ENCODE peak calls at places on chromosomes 4 and X, in seven cellular contexts. One of them, this sample, is unnamed.

GRCh38 chr4:18608910-18609525 is 587.5 kb upstream of the LCORL start:
- DNase-seq in CD8-positive, alpha-beta T cell: no peak
- DNase-seq in aorta: no peak
- DNase-seq in stomach: no peak
- DNase-seq in ovary: no peak
- DNase-seq in CD4-positive, alpha-beta memory T cell: no peak
- DNase-seq in hepatocyte: no peak
- DNase-seq in this sample: no peak

GRCh38 chr4:155964016-155964891 is 10.6 kb upstream of the CTSO start:
- DNase-seq in CD8-positive, alpha-beta T cell: no peak
- DNase-seq in aorta: no peak
- DNase-seq in stomach: no peak
- DNase-seq in ovary: no peak
- DNase-seq in CD4-positive, alpha-beta memory T cell: no peak
- DNase-seq in hepatocyte: no peak
- DNase-seq in this sample: no peak

GRCh38 chr4:74794341-74794801 is at the start of gene BTC:
- DNase-seq in CD8-positive, alpha-beta T cell: no peak
- DNase-seq in aorta: peak; percentile 77
- DNase-seq in stomach: peak; percentile 77
- DNase-seq in ovary: peak; percentile 39
- DNase-seq in CD4-positive, alpha-beta memory T cell: no peak
- DNase-seq in hepatocyte: peak; percentile 49
- DNase-seq in this sample: no peak

GRCh38 chr4:146334862-146335449 is 120.6 kb downstream of the REELD1 start:
- DNase-seq in CD8-positive, alpha-beta T cell: no peak
- DNase-seq in aorta: no peak
- DNase-seq in stomach: no peak
- DNase-seq in ovary: no peak
- DNase-seq in CD4-positive, alpha-beta memory T cell: no peak
- DNase-seq in hepatocyte: no peak
- DNase-seq in this sample: no peak

GRCh38 chr4:139419388-139419914 is 34.5 kb upstream of the RAB33B start:
- DNase-seq in CD8-positive, alpha-beta T cell: no peak
- DNase-seq in aorta: no peak
- DNase-seq in stomach: no peak
- DNase-seq in ovary: no peak
- DNase-seq in CD4-positive, alpha-beta memory T cell: no peak
- DNase-seq in hepatocyte: peak; percentile 19
- DNase-seq in this sample: peak; percentile 34

GRCh38 chr4:176635372-176636261 is 157.1 kb downstream of the VEGFC start:
- DNase-seq in CD8-positive, alpha-beta T cell: no peak
- DNase-seq in aorta: no peak
- DNase-seq in stomach: no peak
- DNase-seq in ovary: no peak
- DNase-seq in CD4-positive, alpha-beta memory T cell: no peak
- DNase-seq in hepatocyte: peak; percentile 18
- DNase-seq in this sample: no peak

GRCh38 chr4:87260477-87260876 is 40.1 kb upstream of the KLHL8 start:
- DNase-seq in CD8-positive, alpha-beta T cell: no peak
- DNase-seq in aorta: no peak
- DNase-seq in stomach: no peak
- DNase-seq in ovary: no peak
- DNase-seq in CD4-positive, alpha-beta memory T cell: no peak
- DNase-seq in hepatocyte: no peak
- DNase-seq in this sample: no peak

GRCh38 chrX:119698835-119699234 is 5.9 kb upstream of the SEPTIN6 start:
- DNase-seq in CD8-positive, alpha-beta T cell: no peak
- DNase-seq in aorta: no peak
- DNase-seq in stomach: no peak
- DNase-seq in ovary: no peak
- DNase-seq in CD4-positive, alpha-beta memory T cell: no peak
- DNase-seq in hepatocyte: peak; percentile 79
- DNase-seq in this sample: no peak

GRCh38 chr4:164379694-164380093 is 374.2 kb upstream of the SMIM31 start:
- DNase-seq in CD8-positive, alpha-beta T cell: no peak
- DNase-seq in aorta: no peak
- DNase-seq in stomach: no peak
- DNase-seq in ovary: no peak
- DNase-seq in CD4-positive, alpha-beta memory T cell: no peak
- DNase-seq in hepatocyte: no peak
- DNase-seq in this sample: no peak

GRCh38 chr4:163762756-163763155 is 268.3 kb downstream of the TMA16 start:
- DNase-seq in CD8-positive, alpha-beta T cell: no peak
- DNase-seq in aorta: no peak
- DNase-seq in stomach: no peak
- DNase-seq in ovary: no peak
- DNase-seq in CD4-positive, alpha-beta memory T cell: no peak
- DNase-seq in hepatocyte: no peak
- DNase-seq in this sample: no peak

GRCh38 chrX:108025954-108026616 is 18.8 kb upstream of the VSIG1 start:
- DNase-seq in CD8-positive, alpha-beta T cell: no peak
- DNase-seq in aorta: no peak
- DNase-seq in stomach: no peak
- DNase-seq in ovary: no peak
- DNase-seq in CD4-positive, alpha-beta memory T cell: peak; percentile 23
- DNase-seq in hepatocyte: no peak
- DNase-seq in this sample: no peak

GRCh38 chr4:73976716-73977115 is 5.1 kb downstream of the PF4 start:
- DNase-seq in CD8-positive, alpha-beta T cell: no peak
- DNase-seq in aorta: no peak
- DNase-seq in stomach: no peak
- DNase-seq in ovary: no peak
- DNase-seq in CD4-positive, alpha-beta memory T cell: no peak
- DNase-seq in hepatocyte: no peak
- DNase-seq in this sample: no peak

GRCh38 chr4:40630335-40631021 is 814 bp upstream of the RBM47 start:
- DNase-seq in CD8-positive, alpha-beta T cell: no peak
- DNase-seq in aorta: no peak
- DNase-seq in stomach: peak; percentile 87
- DNase-seq in ovary: peak; percentile 55
- DNase-seq in CD4-positive, alpha-beta memory T cell: no peak
- DNase-seq in hepatocyte: peak; percentile 69
- DNase-seq in this sample: no peak

GRCh38 chr4:84482564-84483563 is 16.2 kb downstream of the NKX6-1 start:
- DNase-seq in CD8-positive, alpha-beta T cell: no peak
- DNase-seq in aorta: peak; percentile 77
- DNase-seq in stomach: no peak
- DNase-seq in ovary: no peak
- DNase-seq in CD4-positive, alpha-beta memory T cell: no peak
- DNase-seq in hepatocyte: no peak
- DNase-seq in this sample: no peak
- H3K27me3 ChIP-seq in CD8-positive, alpha-beta T cell: peaks cover 39% of the 10 kb centered on the region
- H3K27me3 ChIP-seq in aorta: no peaks in the 10 kb centered on the region
- H3K27me3 ChIP-seq in stomach: peaks cover 100% of the 10 kb centered on the region
- H3K27me3 ChIP-seq in ovary: no peaks in the 10 kb centered on the region
- H3K27me3 ChIP-seq in CD4-positive, alpha-beta memory T cell: peaks cover 26% of the 10 kb centered on the region
- H3K27me3 ChIP-seq in hepatocyte: peaks cover 100% of the 10 kb centered on the region
- H3K27me3 ChIP-seq in this sample: no peaks in the 10 kb centered on the region

GRCh38 chr4:161486454-161486853 is 677.3 kb downstream of the FSTL5 start:
- DNase-seq in CD8-positive, alpha-beta T cell: no peak
- DNase-seq in aorta: no peak
- DNase-seq in stomach: no peak
- DNase-seq in ovary: no peak
- DNase-seq in CD4-positive, alpha-beta memory T cell: no peak
- DNase-seq in hepatocyte: no peak
- DNase-seq in this sample: no peak
- H3K4me1 ChIP-seq in CD8-positive, alpha-beta T cell: no peaks in the 10 kb centered on the region
- H3K4me1 ChIP-seq in aorta: no peaks in the 10 kb centered on the region
- H3K4me1 ChIP-seq in stomach: no peaks in the 10 kb centered on the region
- H3K4me1 ChIP-seq in ovary: no peaks in the 10 kb centered on the region
- H3K4me1 ChIP-seq in CD4-positive, alpha-beta memory T cell: no peaks in the 10 kb centered on the region
- H3K4me1 ChIP-seq in hepatocyte: no peaks in the 10 kb centered on the region
- H3K4me1 ChIP-seq in this sample: peaks cover 3% of the 10 kb centered on the region

GRCh38 chrX:104254442-104255115 is at the start of gene ESX1:
- DNase-seq in CD8-positive, alpha-beta T cell: no peak
- DNase-seq in aorta: no peak
- DNase-seq in stomach: no peak
- DNase-seq in ovary: no peak
- DNase-seq in CD4-positive, alpha-beta memory T cell: no peak
- DNase-seq in hepatocyte: no peak
- DNase-seq in this sample: no peak
- H3K27me3 ChIP-seq in CD8-positive, alpha-beta T cell: no peaks in the 10 kb centered on the region
- H3K27me3 ChIP-seq in aorta: no peaks in the 10 kb centered on the region
- H3K27me3 ChIP-seq in stomach: peaks cover 49% of the 10 kb centered on the region
- H3K27me3 ChIP-seq in ovary: no peaks in the 10 kb centered on the region
- H3K27me3 ChIP-seq in CD4-positive, alpha-beta memory T cell: no peaks in the 10 kb centered on the region
- H3K27me3 ChIP-seq in hepatocyte: peaks cover 59% of the 10 kb centered on the region
- H3K27me3 ChIP-seq in this sample: no peaks in the 10 kb centered on the region

GRCh38 chr4:168619266-168619631 is 122.4 kb downstream of the PALLD start:
- DNase-seq in CD8-positive, alpha-beta T cell: no peak
- DNase-seq in aorta: no peak
- DNase-seq in stomach: no peak
- DNase-seq in ovary: no peak
- DNase-seq in CD4-positive, alpha-beta memory T cell: no peak
- DNase-seq in hepatocyte: no peak
- DNase-seq in this sample: no peak
- H3K4me1 ChIP-seq in CD8-positive, alpha-beta T cell: no peaks in the 10 kb centered on the region
- H3K4me1 ChIP-seq in aorta: peaks cover 5% of the 10 kb centered on the region
- H3K4me1 ChIP-seq in stomach: no peaks in the 10 kb centered on the region
- H3K4me1 ChIP-seq in ovary: no peaks in the 10 kb centered on the region
- H3K4me1 ChIP-seq in CD4-positive, alpha-beta memory T cell: no peaks in the 10 kb centered on the region
- H3K4me1 ChIP-seq in hepatocyte: no peaks in the 10 kb centered on the region
- H3K4me1 ChIP-seq in this sample: no peaks in the 10 kb centered on the region

GRCh38 chrX:28039258-28039657 is 58.0 kb upstream of the DCAF8L1 start:
- DNase-seq in CD8-positive, alpha-beta T cell: no peak
- DNase-seq in aorta: no peak
- DNase-seq in stomach: no peak
- DNase-seq in ovary: no peak
- DNase-seq in CD4-positive, alpha-beta memory T cell: no peak
- DNase-seq in hepatocyte: no peak
- DNase-seq in this sample: no peak
- H3K27me3 ChIP-seq in CD8-positive, alpha-beta T cell: no peaks in the 10 kb centered on the region
- H3K27me3 ChIP-seq in aorta: no peaks in the 10 kb centered on the region
- H3K27me3 ChIP-seq in stomach: no peaks in the 10 kb centered on the region
- H3K27me3 ChIP-seq in ovary: no peaks in the 10 kb centered on the region
- H3K27me3 ChIP-seq in CD4-positive, alpha-beta memory T cell: no peaks in the 10 kb centered on the region
- H3K27me3 ChIP-seq in hepatocyte: no peaks in the 10 kb centered on the region
- H3K27me3 ChIP-seq in this sample: no peaks in the 10 kb centered on the region

DNA sequence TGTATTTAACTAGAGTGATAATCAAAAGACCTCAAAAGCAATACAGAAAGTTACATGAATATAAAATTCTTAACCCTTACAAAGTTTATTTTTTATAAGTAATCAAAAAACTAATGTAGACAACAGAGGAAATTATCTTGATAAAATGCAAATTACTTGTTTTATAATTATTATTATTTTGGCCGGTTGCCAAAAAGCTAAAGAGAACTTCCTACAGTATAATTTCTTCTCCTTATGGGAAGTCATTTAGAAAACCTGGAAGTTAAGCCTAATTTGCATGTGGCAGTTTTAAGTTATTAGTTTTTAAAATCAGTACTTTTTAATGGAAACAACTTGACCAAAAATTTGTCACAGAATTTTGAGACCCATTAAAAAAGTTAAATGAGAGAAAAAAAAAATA is 621.3 kb upstream of the PCDH10 start:
- DNase-seq in CD8-positive, alpha-beta T cell: no peak
- DNase-seq in aorta: no peak
- DNase-seq in stomach: no peak
- DNase-seq in ovary: no peak
- DNase-seq in CD4-positive, alpha-beta memory T cell: no peak
- DNase-seq in hepatocyte: no peak
- DNase-seq in this sample: no peak
- H3K4me1 ChIP-seq in CD8-positive, alpha-beta T cell: no peaks in the 10 kb centered on the region
- H3K4me1 ChIP-seq in aorta: no peaks in the 10 kb centered on the region
- H3K4me1 ChIP-seq in stomach: no peaks in the 10 kb centered on the region
- H3K4me1 ChIP-seq in ovary: no peaks in the 10 kb centered on the region
- H3K4me1 ChIP-seq in CD4-positive, alpha-beta memory T cell: no peaks in the 10 kb centered on the region
- H3K4me1 ChIP-seq in hepatocyte: no peaks in the 10 kb centered on the region
- H3K4me1 ChIP-seq in this sample: no peaks in the 10 kb centered on the region

DNA sequence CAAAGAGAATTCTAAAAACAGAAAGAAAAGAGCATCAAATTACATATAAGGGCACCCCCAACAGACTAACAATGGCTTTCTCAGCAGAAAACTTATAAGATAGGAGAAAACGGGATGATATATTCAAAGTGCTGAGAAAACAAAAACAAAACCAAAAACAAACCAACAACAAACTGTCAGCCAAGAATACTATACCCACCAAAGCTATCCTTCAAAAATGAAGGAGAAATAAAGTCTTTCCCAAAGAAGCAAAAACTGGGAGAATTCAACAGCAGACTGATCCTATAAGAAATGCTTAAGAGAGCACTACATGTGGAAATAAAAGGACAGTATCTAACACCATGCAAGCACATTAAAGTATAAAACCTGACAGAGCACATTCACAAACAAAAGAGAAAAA is 168.6 kb downstream of the NEK1 start:
- DNase-seq in CD8-positive, alpha-beta T cell: no peak
- DNase-seq in aorta: no peak
- DNase-seq in stomach: no peak
- DNase-seq in ovary: no peak
- DNase-seq in CD4-positive, alpha-beta memory T cell: no peak
- DNase-seq in hepatocyte: no peak
- DNase-seq in this sample: no peak
- H3K27me3 ChIP-seq in CD8-positive, alpha-beta T cell: no peaks in the 10 kb centered on the region
- H3K27me3 ChIP-seq in aorta: no peaks in the 10 kb centered on the region
- H3K27me3 ChIP-seq in stomach: no peaks in the 10 kb centered on the region
- H3K27me3 ChIP-seq in ovary: no peaks in the 10 kb centered on the region
- H3K27me3 ChIP-seq in CD4-positive, alpha-beta memory T cell: no peaks in the 10 kb centered on the region
- H3K27me3 ChIP-seq in hepatocyte: no peaks in the 10 kb centered on the region
- H3K27me3 ChIP-seq in this sample: no peaks in the 10 kb centered on the region

GRCh38 chrX:139881130-139881529 is 51.7 kb downstream of the ATP11C start:
- DNase-seq in CD8-positive, alpha-beta T cell: no peak
- DNase-seq in aorta: no peak
- DNase-seq in stomach: no peak
- DNase-seq in ovary: no peak
- DNase-seq in CD4-positive, alpha-beta memory T cell: no peak
- DNase-seq in hepatocyte: no peak
- DNase-seq in this sample: no peak
- H3K4me1 ChIP-seq in CD8-positive, alpha-beta T cell: no peaks in the 10 kb centered on the region
- H3K4me1 ChIP-seq in aorta: no peaks in the 10 kb centered on the region
- H3K4me1 ChIP-seq in stomach: no peaks in the 10 kb centered on the region
- H3K4me1 ChIP-seq in ovary: peaks cover 7% of the 10 kb centered on the region
- H3K4me1 ChIP-seq in CD4-positive, alpha-beta memory T cell: no peaks in the 10 kb centered on the region
- H3K4me1 ChIP-seq in hepatocyte: no peaks in the 10 kb centered on the region
- H3K4me1 ChIP-seq in this sample: no peaks in the 10 kb centered on the region

This sample was measured in DND-41.